ENCODE peak calls at places on chromosome 4, in six cellular contexts. Y is neuronal stem cell, K is IMR-90, X is mesenchymal stem cell, N is H1, U is trophoblast cell. L is an unnamed sample.
A peak's percentile ranks its signal among the peaks of the same experiment; 100 is the strongest.

GRCh38 chr4:10098770-10099139 is 17.8 kb downstream of the WDR1 start:
- DNase-seq in Y (no peak), K (peak; percentile 80), X (peak; percentile 74), N (no peak), U (no peak), L (no peak)

GRCh38 chr4:121784975-121785374 is 16.1 kb upstream of the EXOSC9 start:
- DNase-seq in Y (no peak), K (peak; percentile 97), X (peak; percentile 32), N (no peak), U (peak; percentile 58), L (no peak)

GRCh38 chr4:140233811-140234696 is 80.1 kb upstream of the MAML3 start:
- DNase-seq in Y (no peak), K (peak; percentile 90), X (peak; percentile 81), N (no peak), U (no peak), L (no peak)

GRCh38 chr4:137310593-137311490 is 221.5 kb downstream of the PCDH18 start:
- DNase-seq in Y (no peak), K (peak; percentile 91), X (peak; percentile 67), N (no peak), U (no peak), L (no peak)

GRCh38 chr4:110484767-110485166 is 8.8 kb downstream of the ENPEP start:
- DNase-seq in Y (no peak), K (peak; percentile 90), X (peak; percentile 93), N (no peak), U (peak; percentile 67), L (no peak)

GRCh38 chr4:83125738-83126141 is 11.2 kb upstream of the PLAC8 start:
- DNase-seq in Y (no peak), K (no peak), X (no peak), N (no peak), U (peak; percentile 88), L (no peak)

GRCh38 chr4:10089346-10089745 is 27.3 kb downstream of the WDR1 start:
- DNase-seq in Y (no peak), K (no peak), X (no peak), N (no peak), U (no peak), L (peak; percentile 56)

GRCh38 chr4:186932196-186932595 is 208.5 kb upstream of the FAT1 start:
- DNase-seq in Y (no peak), K (no peak), X (no peak), N (no peak), U (no peak), L (no peak)

GRCh38 chr4:182169987-182170386 is 73.2 kb upstream of the TENM3 start:
- DNase-seq in Y (no peak), K (no peak), X (no peak), N (no peak), U (no peak), L (no peak)

GRCh38 chr4:141132689-141133145 is 552 bp downstream of the RNF150 start:
- DNase-seq in Y (peak; percentile 42), K (peak; percentile 29), X (peak; percentile 46), N (no peak), U (no peak), L (peak; percentile 46)

GRCh38 chr4:95394733-95395306 is 154.0 kb downstream of the UNC5C start:
- DNase-seq in Y (no peak), K (no peak), X (no peak), N (no peak), U (no peak), L (no peak)

GRCh38 chr4:138438608-138439007 is 196.5 kb upstream of the SLC7A11 start:
- DNase-seq in Y (no peak), K (peak; percentile 47), X (no peak), N (no peak), U (no peak), L (no peak)

GRCh38 chr4:112083587-112084347 is 61.5 kb upstream of the FAM241A start:
- DNase-seq in Y (no peak), K (peak; percentile 31), X (peak; percentile 49), N (no peak), U (no peak), L (no peak)

GRCh38 chr4:101188906-101189305 is 158.4 kb downstream of the PPP3CA start:
- DNase-seq in Y (no peak), K (no peak), X (no peak), N (no peak), U (no peak), L (no peak)

GRCh38 chr4:101187837-101188236 is 159.5 kb downstream of the PPP3CA start:
- DNase-seq in Y (no peak), K (no peak), X (no peak), N (no peak), U (no peak), L (no peak)

GRCh38 chr4:101197350-101197749 is 150.0 kb downstream of the PPP3CA start:
- DNase-seq in Y (no peak), K (no peak), X (no peak), N (no peak), U (no peak), L (no peak)

GRCh38 chr4:101191302-101192098 is 155.8 kb downstream of the PPP3CA start:
- DNase-seq in Y (no peak), K (peak; percentile 92), X (peak; percentile 92), N (peak; percentile 50), U (no peak), L (peak; percentile 61)

GRCh38 chr4:101192244-101192643 is 155.1 kb downstream of the PPP3CA start:
- DNase-seq in Y (no peak), K (no peak), X (peak; percentile 31), N (no peak), U (no peak), L (no peak)
- H2BK5ac ChIP-seq in Y (no peak overlapping the region), K (no peak overlapping the region), X (no peak overlapping the region), N (peak overlapping the region; percentile 45), U (no peak overlapping the region), L (no peak overlapping the region)

DNA sequence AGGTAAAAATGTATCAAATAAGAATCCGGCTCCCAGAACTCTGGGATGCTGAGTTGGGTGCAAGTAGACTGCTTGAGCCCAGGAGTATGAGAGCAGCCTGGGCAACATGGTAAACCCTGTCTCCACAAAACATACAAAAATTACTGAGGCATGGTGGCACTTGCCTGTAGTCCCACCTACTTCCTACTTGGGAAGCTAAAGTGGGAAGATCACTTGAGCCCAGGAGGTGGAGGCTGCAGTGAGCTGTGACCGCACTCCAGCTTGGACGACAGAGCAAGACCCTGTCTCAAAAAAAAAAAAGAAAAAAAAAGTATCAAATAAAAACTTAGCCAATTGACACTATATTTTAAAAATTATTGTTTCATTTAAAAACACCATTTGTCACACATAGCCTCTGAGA is 84.4 kb downstream of the FBXW7 start:
- DNase-seq in Y (no peak), K (no peak), X (no peak), N (no peak), U (no peak), L (no peak)
- H3K4me2 ChIP-seq in Y (no peak overlapping the region), K (no peak overlapping the region), X (no peak overlapping the region), N (no peak overlapping the region), U (no peak overlapping the region), L (no peak overlapping the region)

GRCh38 chr4:25862411-25863346 is at the start of gene SEL1L3:
- DNase-seq in Y (peak; percentile 38), K (no peak), X (no peak), N (peak; percentile 74), U (peak; percentile 69), L (peak; percentile 68)
- H3K14ac ChIP-seq in Y (no peak within 1 kb of the TSS), K (peak within 1 kb of the TSS; percentile 8), X (no peak within 1 kb of the TSS), N (no peak within 1 kb of the TSS), U (no peak within 1 kb of the TSS), L (peak within 1 kb of the TSS; percentile 4)

DNA sequence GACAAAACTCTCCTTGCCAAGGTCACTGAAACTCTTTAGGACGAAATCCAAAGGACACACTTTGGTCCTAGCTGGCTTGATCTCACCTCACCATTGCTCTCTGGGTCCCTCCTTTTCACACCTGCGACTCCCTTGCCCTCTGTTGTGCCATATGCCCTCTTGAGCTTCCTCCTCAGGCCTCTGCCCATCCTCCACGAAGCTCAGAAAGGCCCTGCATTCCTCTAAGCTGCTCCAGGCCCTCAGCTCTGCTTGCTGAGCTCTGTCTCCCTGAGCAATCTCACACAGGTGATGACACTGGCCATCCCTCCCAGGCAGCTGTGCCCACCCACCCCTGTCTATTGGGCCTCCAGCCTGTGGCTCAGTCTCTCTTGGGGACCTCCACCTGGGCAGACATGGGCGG is 10.1 kb upstream of the AFAP1 start:
- DNase-seq in Y (no peak), K (no peak), X (no peak), N (no peak), U (no peak), L (no peak)
- H2BK5ac ChIP-seq in Y (no peak overlapping the region), K (no peak overlapping the region), X (no peak overlapping the region), N (no peak overlapping the region), U (no peak overlapping the region), L (no peak overlapping the region)

GRCh38 chr4:88535090-88535755 is 11.6 kb upstream of the PYURF start:
- DNase-seq in Y (no peak), K (no peak), X (no peak), N (no peak), U (no peak), L (no peak)
- H3K4me2 ChIP-seq in Y (no peak overlapping the region), K (no peak overlapping the region), X (no peak overlapping the region), N (no peak overlapping the region), U (no peak overlapping the region), L (no peak overlapping the region)

GRCh38 chr4:73615613-73616012 is 4.6 kb downstream of the RASSF6 start:
- DNase-seq in Y (no peak), K (no peak), X (no peak), N (no peak), U (peak; percentile 49), L (peak; percentile 83)
- H3K14ac ChIP-seq in Y (no peak overlapping the region), K (no peak overlapping the region), X (no peak overlapping the region), N (no peak overlapping the region), U (no peak overlapping the region), L (no peak overlapping the region)

GRCh38 chr4:71691416-71692073 is 92.3 kb downstream of the GC start:
- DNase-seq in Y (no peak), K (no peak), X (no peak), N (no peak), U (no peak), L (no peak)
- H2BK5ac ChIP-seq in Y (no peak overlapping the region), K (no peak overlapping the region), X (no peak overlapping the region), N (no peak overlapping the region), U (no peak overlapping the region), L (no peak overlapping the region)

L was measured in H9.